ENCODE peak calls at places on chromosomes 13 and 19, in ten cellular contexts. C, K, O, X, V, W, E, M, T and P are unnamed samples.

GRCh38 chr13:97279913-97280312 is 57.8 kb downstream of the MBNL2 start:
- DNase-seq in C (no peak), K (no peak), O (no peak), X (no peak), V (no peak), W (peak; percentile 74), E (no peak), M (peak; percentile 68), T (no peak), P (no peak)

GRCh38 chr19:38020331-38020730 is 113.3 kb downstream of the SIPA1L3 start:
- DNase-seq in C (no peak), K (no peak), O (no peak), X (no peak), V (no peak), W (no peak), E (no peak), M (no peak), T (no peak), P (no peak)

GRCh38 chr13:74325106-74325505 is 190.9 kb upstream of the KLF12 start:
- DNase-seq in C (no peak), K (peak; percentile 51), O (peak; percentile 27), X (peak; percentile 24), V (no peak), W (peak; percentile 53), E (no peak), M (peak; percentile 92), T (peak; percentile 50), P (peak; percentile 21)

GRCh38 chr13:35479223-35479536 is 2.7 kb upstream of the MAB21L1 start:
- DNase-seq in C (no peak), K (no peak), O (no peak), X (no peak), V (no peak), W (peak; percentile 32), E (no peak), M (no peak), T (no peak), P (no peak)

GRCh38 chr19:20968092-20968491 is 45.0 kb downstream of the ZNF85 start:
- DNase-seq in C (no peak), K (no peak), O (no peak), X (no peak), V (no peak), W (no peak), E (no peak), M (no peak), T (no peak), P (no peak)

GRCh38 chr19:23404676-23405075 is 9.4 kb upstream of the ZNF91 start:
- DNase-seq in C (no peak), K (no peak), O (no peak), X (no peak), V (no peak), W (no peak), E (no peak), M (no peak), T (no peak), P (no peak)

GRCh38 chr19:50399368-50399745 is 15.2 kb downstream of the POLD1 start:
- DNase-seq in C (no peak), K (no peak), O (no peak), X (no peak), V (no peak), W (no peak), E (no peak), M (no peak), T (no peak), P (no peak)

GRCh38 chr19:53157601-53158000 is 1.3 kb downstream of the ZNF347 start:
- DNase-seq in C (no peak), K (no peak), O (no peak), X (peak; percentile 30), V (no peak), W (peak; percentile 64), E (no peak), M (peak; percentile 32), T (no peak), P (no peak)

GRCh38 chr13:23899555-23899954 is 2.3 kb upstream of the C1QTNF9B start:
- DNase-seq in C (peak; percentile 38), K (no peak), O (peak; percentile 33), X (peak; percentile 30), V (peak; percentile 34), W (peak; percentile 72), E (no peak), M (peak; percentile 73), T (peak; percentile 11), P (peak; percentile 25)

GRCh38 chr19:19050104-19050503 is 13.7 kb upstream of the SLC25A42 start:
- DNase-seq in C (no peak), K (no peak), O (no peak), X (no peak), V (no peak), W (no peak), E (no peak), M (no peak), T (no peak), P (no peak)

GRCh38 chr13:105579821-105580707 is 955.4 kb downstream of the EFNB2 start:
- DNase-seq in C (no peak), K (no peak), O (no peak), X (no peak), V (no peak), W (no peak), E (no peak), M (no peak), T (no peak), P (no peak)

GRCh38 chr13:97757807-97758206 is 195.7 kb upstream of the IPO5 start:
- DNase-seq in C (no peak), K (no peak), O (no peak), X (no peak), V (no peak), W (no peak), E (no peak), M (peak; percentile 83), T (no peak), P (peak; percentile 27)

GRCh38 chr13:95624020-95624419 is 20.5 kb downstream of the DZIP1 start:
- DNase-seq in C (peak; percentile 50), K (no peak), O (no peak), X (no peak), V (peak; percentile 20), W (peak; percentile 80), E (peak; percentile 4), M (peak; percentile 82), T (no peak), P (peak; percentile 37)

GRCh38 chr13:62512194-62513141 is 1096.8 kb upstream of the PCDH20 start:
- DNase-seq in C (peak; percentile 45), K (no peak), O (no peak), X (peak; percentile 85), V (no peak), W (peak; percentile 68), E (peak; percentile 12), M (peak; percentile 65), T (peak; percentile 2), P (peak; percentile 50)

GRCh38 chr13:87736849-87737400 is 65.8 kb downstream of the SLITRK5 start:
- DNase-seq in C (no peak), K (no peak), O (no peak), X (no peak), V (no peak), W (no peak), E (no peak), M (no peak), T (no peak), P (no peak)

GRCh38 chr13:46893820-46894533 is 2.9 kb downstream of the HTR2A start:
- DNase-seq in C (peak; percentile 60), K (no peak), O (no peak), X (peak; percentile 68), V (peak; percentile 53), W (peak; percentile 84), E (peak; percentile 63), M (peak; percentile 66), T (peak; percentile 61), P (peak; percentile 75)

GRCh38 chr13:31225998-31226675 is 26.4 kb downstream of the B3GLCT start:
- DNase-seq in C (no peak), K (no peak), O (no peak), X (no peak), V (no peak), W (no peak), E (no peak), M (no peak), T (no peak), P (no peak)

GRCh38 chr13:97113231-97114001 is 108.7 kb upstream of the MBNL2 start:
- DNase-seq in C (no peak), K (no peak), O (no peak), X (peak; percentile 14), V (peak; percentile 7), W (peak; percentile 92), E (no peak), M (no peak), T (no peak), P (no peak)

GRCh38 chr19:23597661-23598060 is 89.4 kb downstream of the ZNF675 start:
- DNase-seq in C (no peak), K (no peak), O (no peak), X (no peak), V (no peak), W (no peak), E (no peak), M (no peak), T (no peak), P (no peak)